ENCODE peak calls at places on chromosomes 4 and X, in five cellular contexts. O, R, G, X and W are unnamed samples.

GRCh38 chr4:13313856-13314255 is 170.3 kb downstream of the RAB28 start:
- DNase-seq in O (no peak), R (no peak), G (no peak), X (no peak), W (no peak)

GRCh38 chr4:123980736-123981285 is 584.2 kb downstream of the SPRY1 start:
- DNase-seq in O (no peak), R (no peak), G (no peak), X (no peak), W (no peak)

GRCh38 chr4:121706595-121707021 is 9.8 kb upstream of the ANXA5 start:
- DNase-seq in O (peak; percentile 85), R (no peak), G (no peak), X (no peak), W (no peak)

GRCh38 chrX:13029341-13029740 is 15.1 kb downstream of the FAM9C start:
- DNase-seq in O (peak; percentile 41), R (no peak), G (peak; percentile 67), X (no peak), W (no peak)

GRCh38 chr4:21949073-21949457 is 493 bp upstream of the KCNIP4 start:
- DNase-seq in O (no peak), R (no peak), G (peak; percentile 48), X (peak; percentile 64), W (no peak)

GRCh38 chrX:110665636-110666035 is 130.0 kb downstream of the CHRDL1 start:
- DNase-seq in O (peak; percentile 4), R (no peak), G (no peak), X (peak; percentile 63), W (no peak)

GRCh38 chr4:53450773-53451172 is 73.3 kb downstream of the FIP1L1 start:
- DNase-seq in O (peak; percentile 49), R (no peak), G (no peak), X (no peak), W (no peak)

GRCh38 chr4:145827885-145828284 is 110.7 kb downstream of the ZNF827 start:
- DNase-seq in O (no peak), R (no peak), G (no peak), X (no peak), W (no peak)

GRCh38 chrX:37468111-37468739 is 103.2 kb upstream of the LANCL3 start:
- DNase-seq in O (no peak), R (no peak), G (no peak), X (no peak), W (no peak)

GRCh38 chr4:709348-709747 is 3.7 kb downstream of the PCGF3 start:
- DNase-seq in O (no peak), R (no peak), G (no peak), X (no peak), W (no peak)

GRCh38 chr4:99159699-99160098 is 15.6 kb upstream of the ADH4 start:
- DNase-seq in O (no peak), R (no peak), G (no peak), X (no peak), W (no peak)

GRCh38 chrX:41164469-41164868 is 79.2 kb downstream of the USP9X start:
- DNase-seq in O (no peak), R (no peak), G (no peak), X (no peak), W (no peak)

GRCh38 chrX:19673334-19674040 is 158.2 kb upstream of the MAP3K15 start:
- DNase-seq in O (peak; percentile 91), R (no peak), G (peak; percentile 87), X (peak; percentile 58), W (peak; percentile 81)

GRCh38 chr4:40630335-40631021 is 814 bp upstream of the RBM47 start:
- DNase-seq in O (no peak), R (peak; percentile 68), G (peak; percentile 78), X (peak; percentile 91), W (no peak)

GRCh38 chrX:148371251-148371650 is 129.2 kb upstream of the AFF2 start:
- DNase-seq in O (no peak), R (no peak), G (no peak), X (no peak), W (no peak)

GRCh38 chrX:68669872-68670271 is 22.4 kb downstream of the STARD8 start:
- DNase-seq in O (no peak), R (no peak), G (no peak), X (no peak), W (no peak)

GRCh38 chrX:133880032-133880443 is 105.4 kb downstream of the GPC3 start:
- DNase-seq in O (no peak), R (no peak), G (no peak), X (no peak), W (no peak)

GRCh38 chrX:73478961-73479360 is 32.1 kb downstream of the CDX4 start:
- DNase-seq in O (peak; percentile 0), R (no peak), G (no peak), X (no peak), W (no peak)

GRCh38 chrX:80486299-80486698 is 66.1 kb downstream of the TENT5D start:
- DNase-seq in O (no peak), R (no peak), G (no peak), X (no peak), W (no peak)

GRCh38 chrX:7889138-7889537 is 38.1 kb downstream of the PNPLA4 start:
- DNase-seq in O (no peak), R (no peak), G (no peak), X (no peak), W (no peak)

GRCh38 chrX:22314692-22315091 is 42.0 kb downstream of the CBLL2 start:
- DNase-seq in O (peak; percentile 22), R (no peak), G (no peak), X (no peak), W (no peak)

GRCh38 chrX:155028749-155029360 is 2.2 kb downstream of the FUNDC2 start:
- DNase-seq in O (peak; percentile 73), R (no peak), G (no peak), X (no peak), W (no peak)

GRCh38 chr4:98055800-98056501 is 87.3 kb downstream of the STPG2 start:
- DNase-seq in O (no peak), R (no peak), G (no peak), X (no peak), W (no peak)

GRCh38 chrX:153582896-153583295 is 16.0 kb downstream of the CCNQ start:
- DNase-seq in O (peak; percentile 34), R (peak; percentile 23), G (peak; percentile 56), X (no peak), W (no peak)

GRCh38 chr4:23097251-23097650 is 404.5 kb downstream of the GBA3 start:
- DNase-seq in O (peak; percentile 4), R (no peak), G (no peak), X (no peak), W (no peak)

GRCh38 chrX:13093489-13094140 is 49.2 kb upstream of the FAM9C start:
- DNase-seq in O (no peak), R (no peak), G (no peak), X (no peak), W (no peak)

GRCh38 chr4:56215138-56215793 is 172.0 kb downstream of the AASDH start:
- DNase-seq in O (no peak), R (no peak), G (no peak), X (no peak), W (no peak)
- H3K27ac ChIP-seq in O (no peak overlapping the region), R (no peak overlapping the region), G (no peak overlapping the region), X (no peak overlapping the region), W (no peak overlapping the region)

GRCh38 chr4:94536649-94537464 is 85.1 kb downstream of the PDLIM5 start:
- DNase-seq in O (no peak), R (no peak), G (no peak), X (no peak), W (no peak)
- H3K4me3 ChIP-seq in O (no peak overlapping the region), R (no peak overlapping the region), G (no peak overlapping the region), X (no peak overlapping the region), W (no peak overlapping the region)

DNA sequence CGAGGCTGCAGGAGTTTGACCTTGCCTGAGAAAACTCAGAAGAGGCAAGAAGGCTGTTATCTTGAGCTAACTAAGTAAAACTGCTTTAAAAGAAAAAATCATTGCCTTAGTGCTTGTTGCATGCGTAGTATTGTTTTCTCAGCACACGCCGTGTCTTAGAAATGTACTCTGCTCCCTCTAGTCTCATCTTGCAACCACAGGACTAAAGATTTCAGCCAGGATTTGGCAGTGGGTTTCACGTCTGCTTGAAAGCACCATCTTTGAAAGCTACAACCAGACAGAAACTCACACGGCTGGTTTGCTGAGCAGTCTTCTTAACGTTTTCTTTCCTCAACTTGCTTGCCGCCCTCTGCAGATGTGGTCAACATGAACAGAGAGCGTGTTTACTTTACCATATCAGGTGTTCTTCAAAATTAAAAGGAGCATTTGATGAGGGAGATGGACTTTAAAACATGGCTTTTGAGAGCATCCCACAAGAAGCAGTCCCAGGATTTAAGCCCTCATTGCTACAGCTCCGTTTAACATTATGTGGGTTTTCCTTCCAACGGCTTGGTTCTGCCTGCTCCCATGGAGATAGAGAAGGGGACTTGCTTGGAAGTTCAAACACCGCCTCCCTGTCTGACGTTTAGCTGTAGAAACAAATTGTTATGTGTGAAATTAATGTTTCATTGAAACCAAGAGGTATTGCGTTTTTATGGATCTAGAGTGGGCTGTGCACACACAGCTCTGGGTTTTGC is 3.4 kb downstream of the SORCS2 start:
- DNase-seq in O (no peak), R (no peak), G (no peak), X (no peak), W (no peak)
- H3K27ac ChIP-seq in O (no peak overlapping the region), R (no peak overlapping the region), G (no peak overlapping the region), X (no peak overlapping the region), W (no peak overlapping the region)

DNA sequence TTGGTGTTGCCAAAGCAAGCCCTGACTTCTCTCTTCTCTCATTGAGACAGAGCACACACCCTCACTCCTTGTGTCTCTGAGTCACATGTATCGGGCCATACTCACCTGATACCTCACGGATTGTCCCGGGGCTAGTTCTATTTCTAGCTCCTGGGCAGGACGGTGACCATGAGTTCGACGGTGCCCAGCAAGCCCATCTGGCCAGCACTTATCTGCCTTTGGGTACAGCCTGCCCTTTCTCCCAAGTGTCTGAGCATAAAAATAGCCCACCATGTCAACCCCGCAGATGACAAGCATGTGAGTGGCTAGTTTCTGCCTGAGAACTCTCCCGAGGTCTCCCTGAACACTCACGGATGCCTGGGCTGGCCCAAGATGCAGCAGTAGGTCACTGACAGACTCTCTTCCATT is 158.5 kb downstream of the DHRSX start:
- DNase-seq in O (peak; percentile 33), R (no peak), G (no peak), X (no peak), W (peak; percentile 80)
- H3K4me3 ChIP-seq in O (no peak overlapping the region), R (no peak overlapping the region), G (no peak overlapping the region), X (no peak overlapping the region), W (peak overlapping the region; percentile 10)

DNA sequence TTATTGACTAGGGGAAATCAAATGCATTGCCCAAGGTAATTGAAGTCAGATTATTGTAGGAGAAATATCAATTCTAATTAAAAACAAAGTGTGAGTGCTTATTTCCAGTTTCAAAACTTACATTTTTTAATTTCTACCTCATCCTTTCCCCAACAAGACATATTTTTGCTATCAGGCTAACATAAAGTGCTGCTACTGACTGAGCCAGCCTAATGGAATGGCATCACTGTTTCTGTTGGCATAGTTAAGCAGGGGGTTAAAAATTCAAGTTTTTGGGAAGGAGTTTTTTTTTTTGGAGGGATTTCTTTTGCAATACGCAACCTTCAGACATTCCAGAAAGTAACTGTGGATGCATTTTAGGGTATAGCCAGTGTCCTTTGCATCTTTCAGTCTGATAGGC is 24.2 kb downstream of the GAB1 start:
- DNase-seq in O (no peak), R (no peak), G (no peak), X (no peak), W (no peak)
- H3K27ac ChIP-seq in O (no peak overlapping the region), R (no peak overlapping the region), G (no peak overlapping the region), X (no peak overlapping the region), W (peak overlapping the region; percentile 66)